ENCODE peak calls at places on chromosome 21, in eight cellular contexts. C is NCI-H1417, B is Caki2, V is body of pancreas, P is naive B cell, J is SW480, A is NB4, I is WTC11. T is an unnamed sample.

GRCh38 chr21:28822882-28823335 is 169.8 kb downstream of the LTN1 start:
- DNase-seq in C (no peak), B (no peak), V (peak), P (no peak), J (no peak), A (no peak), I (no peak), T (no peak)

GRCh38 chr21:42164064-42164789 is 54.7 kb upstream of the ABCG1 start:
- DNase-seq in C (peak), B (peak), V (peak), P (peak), J (peak), A (peak), I (peak), T (peak)

GRCh38 chr21:35711213-35711612 is 349.1 kb downstream of the SETD4 start:
- DNase-seq in C (no peak), B (no peak), V (no peak), P (no peak), J (no peak), A (no peak), I (no peak), T (no peak)

GRCh38 chr21:42565206-42565810 is 51.7 kb downstream of the SLC37A1 start:
- DNase-seq in C (no peak), B (no peak), V (peak), P (no peak), J (no peak), A (no peak), I (no peak), T (no peak)

GRCh38 chr21:23613014-23613413 is 1994.3 kb downstream of the MRPL39 start:
- DNase-seq in C (no peak), B (no peak), V (no peak), P (no peak), J (no peak), A (no peak), I (no peak), T (no peak)

GRCh38 chr21:43919871-43920801 is 55.1 kb downstream of the AGPAT3 start:
- DNase-seq in C (peak), B (no peak), V (no peak), P (no peak), J (no peak), A (no peak), I (no peak), T (no peak)

GRCh38 chr21:25139390-25139789 is 467.9 kb downstream of the MRPL39 start:
- DNase-seq in C (no peak), B (no peak), V (no peak), P (no peak), J (no peak), A (no peak), I (no peak), T (no peak)

GRCh38 chr21:44531606-44532128 is 8.3 kb downstream of the KRTAP10-1 start:
- DNase-seq in C (no peak), B (no peak), V (no peak), P (no peak), J (no peak), A (no peak), I (peak), T (no peak)

GRCh38 chr21:38440746-38441145 is 57.5 kb downstream of the ERG start:
- DNase-seq in C (no peak), B (peak), V (no peak), P (no peak), J (no peak), A (peak), I (no peak), T (no peak)

GRCh38 chr21:25453524-25453923 is 153.8 kb downstream of the MRPL39 start:
- DNase-seq in C (no peak), B (no peak), V (no peak), P (no peak), J (no peak), A (no peak), I (no peak), T (no peak)

GRCh38 chr21:36338975-36339374 is 19.0 kb downstream of the MORC3 start:
- DNase-seq in C (no peak), B (no peak), V (no peak), P (no peak), J (no peak), A (no peak), I (no peak), T (no peak)

GRCh38 chr21:43861716-43862115 is 3.3 kb upstream of the AGPAT3 start:
- DNase-seq in C (peak), B (no peak), V (peak), P (no peak), J (no peak), A (no peak), I (no peak), T (no peak)